ENCODE peak calls at places on chromosomes 7 and 10, in eight cellular contexts. U is body of pancreas; D is RKO; V is brain microvascular endothelial cell; O is naive thymus-derived CD4-positive, alpha-beta T cell; A is NCI-H226; N is D341Med; B is aorta. E is an unnamed sample.

GRCh38 chr10:43395571-43396060 is 13.4 kb downstream of the HNRNPF start:
- DNase-seq in U (no peak), A (no peak), B (peak; percentile 52), N (peak; percentile 87), V (peak; percentile 27), D (peak; percentile 62), O (peak; percentile 28), E (no peak)

GRCh38 chr10:131140606-131141005 is 170.9 kb downstream of the TCERG1L start:
- DNase-seq in A (no peak), N (no peak), U (no peak), D (no peak), V (no peak), B (no peak), O (no peak), E (no peak)

GRCh38 chr10:101273330-101273729 is 44.1 kb upstream of the LBX1 start:
- DNase-seq in O (no peak), N (no peak), A (peak; percentile 50), B (no peak), U (no peak), V (no peak), D (no peak), E (no peak)

GRCh38 chr7:27453702-27454405 is 208.8 kb downstream of the HIBADH start:
- DNase-seq in A (no peak), V (peak; percentile 93), N (no peak), O (no peak), B (no peak), U (no peak), D (peak; percentile 25), E (no peak)

GRCh38 chr10:74863508-74863907 is 37.1 kb downstream of the KAT6B start:
- DNase-seq in N (no peak), O (no peak), U (no peak), B (no peak), D (no peak), V (no peak), A (peak; percentile 7), E (no peak)

GRCh38 chr7:116525298-116525912 is 569 bp downstream of the CAV1 start:
- DNase-seq in A (no peak), V (no peak), U (peak; percentile 37), O (no peak), B (peak; percentile 60), N (peak; percentile 38), D (no peak), E (no peak)

GRCh38 chr7:106070567-106071254 is 41.4 kb downstream of the SYPL1 start:
- DNase-seq in V (no peak), N (no peak), O (no peak), A (no peak), D (no peak), B (no peak), U (no peak), E (no peak)

GRCh38 chr10:50992356-50992866 is 81.9 kb upstream of the PRKG1 start:
- DNase-seq in A (no peak), O (no peak), D (no peak), N (no peak), U (peak; percentile 22), V (no peak), B (peak; percentile 48), E (no peak)

GRCh38 chr10:85995791-85996190 is 370.8 kb downstream of the GRID1 start:
- DNase-seq in N (peak; percentile 26), V (peak; percentile 25), B (no peak), D (peak; percentile 68), U (peak; percentile 54), O (no peak), A (no peak), E (no peak)

GRCh38 chr10:63431962-63432797 is 33.6 kb downstream of the JMJD1C start:
- DNase-seq in D (no peak), V (peak; percentile 45), A (peak; percentile 45), O (no peak), B (no peak), N (no peak), U (no peak), E (no peak)

GRCh38 chr7:2066251-2066919 is 166.4 kb downstream of the MAD1L1 start:
- DNase-seq in O (peak; percentile 40), U (no peak), D (no peak), B (no peak), N (no peak), V (no peak), A (no peak), E (no peak)

GRCh38 chr10:116849271-116850057 is at the start of gene ENO4:
- DNase-seq in V (peak; percentile 77), B (peak; percentile 79), N (peak; percentile 65), A (peak; percentile 14), O (no peak), D (peak; percentile 79), U (peak; percentile 91), E (peak; percentile 27)

GRCh38 chr7:33762153-33762902 is 143.0 kb upstream of the BMPER start:
- DNase-seq in V (no peak), B (no peak), N (no peak), U (no peak), D (no peak), A (no peak), O (no peak), E (no peak)

GRCh38 chr7:20466425-20467125 is 135.9 kb downstream of the ITGB8 start:
- DNase-seq in B (no peak), U (no peak), O (no peak), A (no peak), N (no peak), V (no peak), D (no peak), E (no peak)

GRCh38 chr7:135205850-135206249 is 5.5 kb downstream of the WDR91 start:
- DNase-seq in A (no peak), V (no peak), O (no peak), N (no peak), B (no peak), D (no peak), U (no peak), E (no peak)

GRCh38 chr7:112103246-112103645 is 103.0 kb downstream of the DOCK4 start:
- DNase-seq in A (no peak), N (no peak), B (no peak), O (no peak), D (no peak), U (no peak), V (peak; percentile 70), E (no peak)

GRCh38 chr10:46546591-46547330 is 9.7 kb downstream of the GPRIN2 start:
- DNase-seq in O (peak; percentile 7), V (no peak), B (peak; percentile 45), A (no peak), D (no peak), U (peak; percentile 35), N (no peak), E (peak; percentile 20)

GRCh38 chr10:48740023-48740707 is 55.5 kb downstream of the WDFY4 start:
- DNase-seq in V (no peak), B (no peak), U (no peak), D (no peak), O (no peak), N (no peak), A (no peak), E (no peak)

GRCh38 chr7:17015575-17015974 is 133.8 kb upstream of the AGR3 start:
- DNase-seq in O (no peak), N (no peak), A (no peak), V (no peak), U (no peak), B (no peak), D (no peak), E (no peak)

GRCh38 chr7:142364551-142364950 is 106.7 kb upstream of the PRSS58 start:
- DNase-seq in D (no peak), A (no peak), U (no peak), V (no peak), O (no peak), N (no peak), B (no peak), E (no peak)

GRCh38 chr7:85521108-85521694 is 334.3 kb upstream of the SEMA3D start:
- DNase-seq in U (no peak), O (no peak), B (no peak), V (no peak), D (no peak), N (no peak), A (no peak), E (no peak)

GRCh38 chr10:119113805-119114732 is 10.2 kb downstream of the DENND10 start:
- DNase-seq in U (no peak), D (no peak), N (no peak), O (no peak), V (peak; percentile 86), B (no peak), A (peak; percentile 49), E (no peak)